ENCODE peak calls at places on chromosomes 2 and 18, in seven cellular contexts. P, Q, U, Y, C, D and M are unnamed samples.

GRCh38 chr2:105769504-105769903 is 24.8 kb downstream of the NCK2 start:
- DNase-seq in P (no peak), Q (no peak), U (no peak), Y (no peak), C (no peak), D (peak; percentile 53), M (no peak)

GRCh38 chr18:72826736-72827135 is 41.1 kb downstream of the NETO1 start:
- DNase-seq in P (no peak), Q (no peak), U (no peak), Y (no peak), C (no peak), D (peak; percentile 63), M (no peak)

GRCh38 chr18:6205706-6206105 is 209.0 kb downstream of the L3MBTL4 start:
- DNase-seq in P (no peak), Q (no peak), U (no peak), Y (peak; percentile 20), C (no peak), D (no peak), M (no peak)

GRCh38 chr2:102735431-102736130 is 26.2 kb upstream of the TMEM182 start:
- DNase-seq in P (no peak), Q (no peak), U (no peak), Y (no peak), C (no peak), D (peak; percentile 11), M (no peak)

GRCh38 chr2:165408191-165408590 is 61.3 kb upstream of the CSRNP3 start:
- DNase-seq in P (no peak), Q (no peak), U (no peak), Y (no peak), C (no peak), D (no peak), M (no peak)

GRCh38 chr2:42048318-42049251 is 764 bp downstream of the PKDCC start:
- DNase-seq in P (no peak), Q (peak; percentile 54), U (no peak), Y (no peak), C (no peak), D (peak; percentile 48), M (peak; percentile 35)

GRCh38 chr2:202989749-202990148 is 24.9 kb upstream of the NBEAL1 start:
- DNase-seq in P (no peak), Q (no peak), U (no peak), Y (no peak), C (no peak), D (no peak), M (no peak)

GRCh38 chr2:110180036-110180435 is 24.8 kb downstream of the NPHP1 start:
- DNase-seq in P (no peak), Q (no peak), U (no peak), Y (no peak), C (no peak), D (no peak), M (no peak)

GRCh38 chr2:215861607-215862033 is 151.7 kb downstream of the MREG start:
- DNase-seq in P (no peak), Q (no peak), U (no peak), Y (no peak), C (no peak), D (no peak), M (no peak)

GRCh38 chr2:152222975-152223638 is 47.5 kb upstream of the STAM2 start:
- DNase-seq in P (no peak), Q (peak; percentile 52), U (peak; percentile 55), Y (peak; percentile 59), C (no peak), D (peak; percentile 5), M (no peak)

GRCh38 chr2:186105016-186105415 is 366.4 kb downstream of the FSIP2 start:
- DNase-seq in P (no peak), Q (no peak), U (no peak), Y (no peak), C (no peak), D (no peak), M (no peak)

GRCh38 chr18:72840109-72840508 is 27.7 kb downstream of the NETO1 start:
- DNase-seq in P (no peak), Q (no peak), U (no peak), Y (no peak), C (no peak), D (no peak), M (no peak)

GRCh38 chr2:45732436-45732835 is 81.0 kb downstream of the PRKCE start:
- DNase-seq in P (no peak), Q (no peak), U (no peak), Y (no peak), C (no peak), D (no peak), M (no peak)

GRCh38 chr2:196293751-196294486 is 122.5 kb upstream of the STK17B start:
- DNase-seq in P (no peak), Q (no peak), U (no peak), Y (peak; percentile 75), C (no peak), D (no peak), M (no peak)

GRCh38 chr2:232230557-232230956 is 148.0 kb upstream of the ALPP start:
- DNase-seq in P (peak; percentile 3), Q (no peak), U (no peak), Y (no peak), C (no peak), D (peak; percentile 92), M (peak; percentile 22)

GRCh38 chr2:168340931-168341330 is 93.5 kb upstream of the STK39 start:
- DNase-seq in P (no peak), Q (no peak), U (no peak), Y (no peak), C (no peak), D (no peak), M (no peak)

GRCh38 chr2:33521791-33522281 is 45.4 kb downstream of the RASGRP3 start:
- DNase-seq in P (no peak), Q (no peak), U (no peak), Y (no peak), C (no peak), D (no peak), M (no peak)

GRCh38 chr2:234873828-234874173 is 78.0 kb upstream of the SH3BP4 start:
- DNase-seq in P (no peak), Q (peak; percentile 52), U (no peak), Y (no peak), C (no peak), D (no peak), M (no peak)

DNA sequence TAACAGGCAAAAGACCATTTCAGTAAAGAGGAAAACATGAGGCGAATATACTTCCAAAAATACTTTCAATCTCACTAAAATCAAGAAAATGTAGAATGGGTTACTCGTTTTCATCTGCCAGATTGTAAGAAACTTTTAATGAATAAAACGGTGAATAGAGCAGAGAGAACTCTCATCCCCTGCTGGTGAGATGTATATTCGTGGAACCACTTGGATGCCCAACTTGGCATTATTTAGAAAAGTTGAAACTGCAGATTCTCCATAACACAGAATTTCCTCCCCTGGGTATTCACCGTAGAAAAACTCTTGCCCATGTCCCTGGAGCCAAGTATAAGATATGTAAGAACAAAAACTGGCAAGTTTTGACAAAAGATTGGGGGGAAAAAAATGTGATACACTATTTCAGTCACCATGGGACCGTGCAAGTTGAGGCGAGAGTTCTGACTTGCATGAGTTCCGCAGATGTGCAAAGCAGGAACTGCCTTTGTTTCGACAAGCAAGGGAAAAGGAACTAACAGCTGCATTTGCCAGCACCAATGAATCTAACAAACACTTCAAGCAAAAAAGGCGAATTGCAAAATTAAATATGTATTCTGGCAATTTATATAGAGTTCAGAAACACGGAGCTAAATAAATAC is 14.8 kb downstream of the TIMM21 start:
- DNase-seq in P (no peak), Q (no peak), U (no peak), Y (no peak), C (no peak), D (no peak), M (no peak)
- TF ChIP-seq CTCF in P (peak; percentile 19), Q (no peak), U (no peak), Y (peak; percentile 6), C (no peak), D (peak; percentile 26), M (no peak)

GRCh38 chr2:222893716-222894115 is 32.9 kb downstream of the ACSL3 start:
- DNase-seq in P (no peak), Q (no peak), U (no peak), Y (no peak), C (no peak), D (no peak), M (no peak)
- H3K27ac ChIP-seq in P (no peak overlapping the region), Q (no peak overlapping the region), U (no peak overlapping the region), Y (no peak overlapping the region), C (no peak overlapping the region), D (no peak overlapping the region), M (no peak overlapping the region)

DNA sequence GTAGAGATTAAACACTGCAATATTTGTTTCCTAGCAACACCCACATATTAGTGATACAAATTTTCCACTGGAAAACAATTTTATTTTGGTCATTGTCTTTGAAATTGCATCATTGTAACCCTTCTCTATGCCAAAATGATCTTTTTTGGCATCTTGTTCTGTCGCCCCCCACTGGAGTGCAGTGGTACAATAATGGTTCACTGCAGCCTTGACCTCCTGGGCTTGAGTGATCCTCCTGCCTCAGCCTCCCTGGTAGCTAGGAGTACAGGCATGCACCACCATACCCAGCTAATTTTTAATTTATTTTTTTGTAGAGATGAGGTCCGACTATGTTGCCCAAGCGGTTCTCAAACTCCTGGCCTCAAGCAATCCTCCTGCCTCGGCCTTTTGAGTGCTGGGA is 117.4 kb downstream of the PIK3C3 start:
- DNase-seq in P (no peak), Q (no peak), U (no peak), Y (no peak), C (no peak), D (peak; percentile 11), M (no peak)
- TF ChIP-seq CTCF in P (peak; percentile 42), Q (no peak), U (no peak), Y (peak; percentile 6), C (no peak), D (peak; percentile 49), M (no peak)

DNA sequence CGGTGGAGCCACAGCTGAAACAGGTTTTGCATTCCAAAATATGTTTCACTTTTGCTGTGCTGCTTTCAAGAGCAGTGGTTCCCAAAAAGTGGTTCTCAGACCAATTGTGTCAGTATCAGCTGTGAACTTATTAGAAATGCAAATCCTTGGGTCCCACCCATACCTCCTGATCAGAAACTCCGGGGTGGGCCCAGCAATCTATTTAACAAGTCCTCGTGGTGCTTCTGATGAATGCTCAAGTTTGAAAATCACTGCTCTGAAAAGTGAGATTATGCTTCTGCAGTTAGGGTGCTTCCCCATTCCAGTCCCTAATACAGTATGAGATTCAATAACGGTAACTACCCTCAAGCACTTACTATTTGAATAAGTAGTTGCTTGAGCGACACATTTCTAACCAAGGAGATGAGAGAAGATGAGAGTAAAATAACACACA is 17.8 kb upstream of the TCF4 start:
- DNase-seq in P (no peak), Q (no peak), U (no peak), Y (no peak), C (no peak), D (no peak), M (no peak)
- H3K27ac ChIP-seq in P (no peak overlapping the region), Q (no peak overlapping the region), U (no peak overlapping the region), Y (no peak overlapping the region), C (no peak overlapping the region), D (no peak overlapping the region), M (no peak overlapping the region)

DNA sequence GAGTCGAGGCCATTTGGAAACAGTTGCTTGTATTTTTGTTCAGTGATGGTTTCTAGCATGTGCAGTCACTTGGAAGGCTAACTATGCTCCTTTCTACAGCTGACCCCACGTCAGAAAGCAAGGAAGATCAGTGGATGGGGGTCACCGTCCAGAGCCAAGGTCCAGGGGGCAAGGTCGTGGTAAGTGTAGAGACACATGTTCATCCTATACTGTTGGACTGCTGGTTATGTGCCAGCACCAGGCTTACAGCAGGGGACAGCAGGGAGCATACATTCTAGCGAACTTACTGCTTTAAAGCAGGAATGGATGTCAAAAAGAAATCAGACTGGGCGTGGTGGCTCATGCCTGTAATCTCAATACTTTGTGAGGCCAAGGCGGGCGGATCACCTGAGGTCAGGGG is 40.0 kb downstream of the ITGA6 start:
- DNase-seq in P (no peak), Q (no peak), U (no peak), Y (no peak), C (no peak), D (no peak), M (no peak)
- TF ChIP-seq CTCF in P (no peak), Q (no peak), U (no peak), Y (no peak), C (no peak), D (no peak), M (peak; percentile 62)